ENCODE peak calls at places on chromosomes 12 and 14, in five cellular contexts. D is NCI-H1092 treated with DMSO at 0.1 percent for 48 hours; I is 8988T; E is NCI-H1694; Z is activated CD4-positive, alpha-beta T cell treated with anti-CD3 and anti-CD28 coated beads for 36 hours. X is an unnamed sample.

GRCh38 chr12:81627336-81628189 is 131.6 kb downstream of the PPFIA2 start:
- DNase-seq in I (no peak), D (peak), Z (no peak), E (peak), X (peak)

GRCh38 chr12:122886851-122887816 is 8.8 kb downstream of the VPS37B start:
- DNase-seq in D (no peak), E (no peak), Z (peak), I (peak), X (no peak)

GRCh38 chr12:117151195-117152031 is 38.9 kb downstream of the FBXO21 start:
- DNase-seq in D (no peak), I (peak), Z (peak), E (peak), X (peak)

GRCh38 chr14:92755495-92755894 is 7.1 kb upstream of the LGMN start:
- DNase-seq in I (no peak), Z (no peak), E (no peak), D (no peak), X (no peak)

GRCh38 chr12:102342281-102343006 is 137.9 kb downstream of the IGF1 start:
- DNase-seq in Z (no peak), I (no peak), E (no peak), D (no peak), X (peak)

GRCh38 chr14:99734406-99735051 is 50.4 kb downstream of the CYP46A1 start:
- DNase-seq in I (no peak), D (no peak), Z (no peak), E (no peak), X (no peak)

GRCh38 chr14:39974036-39974435 is 541.8 kb upstream of the FBXO33 start:
- DNase-seq in D (no peak), Z (no peak), I (no peak), E (no peak), X (no peak)

GRCh38 chr12:81809829-81810595 is 50.9 kb upstream of the PPFIA2 start:
- DNase-seq in E (no peak), D (no peak), Z (no peak), I (no peak), X (no peak)

GRCh38 chr14:77406718-77407117 is 16.6 kb downstream of the NOXRED1 start:
- DNase-seq in Z (no peak), E (no peak), I (no peak), D (no peak), X (no peak)

GRCh38 chr14:26730929-26731618 is 133.2 kb upstream of the NOVA1 start:
- DNase-seq in E (peak), Z (peak), D (peak), I (no peak), X (peak)

GRCh38 chr12:47577213-47577612 is 128.6 kb downstream of the RPAP3 start:
- DNase-seq in E (no peak), Z (no peak), D (peak), I (no peak), X (no peak)

GRCh38 chr12:79547735-79548347 is 142.9 kb downstream of the PAWR start:
- DNase-seq in Z (peak), D (peak), I (no peak), E (peak), X (peak)

GRCh38 chr12:95790912-95791849 is 617 bp upstream of the NTN4 start:
- DNase-seq in I (peak), Z (peak), E (no peak), D (peak), X (peak)

GRCh38 chr12:11780521-11781101 is 131.1 kb downstream of the ETV6 start:
- DNase-seq in E (no peak), D (no peak), Z (no peak), I (no peak), X (no peak)

GRCh38 chr14:104361101-104361591 is 218.4 kb upstream of the C14orf180 start:
- DNase-seq in I (no peak), Z (no peak), E (no peak), D (no peak), X (no peak)

GRCh38 chr14:54147285-54147684 is 190.7 kb upstream of the BMP4 start:
- DNase-seq in E (no peak), D (no peak), I (no peak), Z (no peak), X (no peak)

GRCh38 chr14:78143489-78144145 is 26.6 kb upstream of the NRXN3 start:
- DNase-seq in I (no peak), Z (peak), E (no peak), D (no peak), X (no peak)

GRCh38 chr12:40238221-40238902 is 13.6 kb downstream of the LRRK2 start:
- DNase-seq in Z (no peak), I (no peak), E (no peak), D (no peak), X (no peak)

GRCh38 chr14:77782202-77782601 is 17.7 kb upstream of the ADCK1 start:
- DNase-seq in D (no peak), E (no peak), Z (no peak), I (no peak), X (no peak)

GRCh38 chr12:81588609-81589008 is 170.5 kb downstream of the PPFIA2 start:
- DNase-seq in D (no peak), Z (no peak), I (no peak), E (no peak), X (no peak)

GRCh38 chr12:67482751-67483661 is 165.5 kb upstream of the DYRK2 start:
- DNase-seq in D (peak), I (no peak), Z (peak), E (no peak), X (no peak)

GRCh38 chr14:50041980-50042379 is 74.4 kb downstream of the VCPKMT start:
- DNase-seq in I (no peak), E (no peak), Z (no peak), D (no peak), X (no peak)

GRCh38 chr12:24947541-24948451 is 1.1 kb downstream of the BCAT1 start:
- DNase-seq in D (no peak), I (no peak), E (no peak), Z (no peak), X (no peak)

GRCh38 chr14:24956104-24956503 is 93.8 kb downstream of the STXBP6 start:
- DNase-seq in Z (no peak), D (no peak), E (no peak), I (no peak), X (no peak)

X was measured in HuH-7.5.